ENCODE peak calls at places on chromosomes 3 and 15, in ten cellular contexts. One of them, this sample, is unnamed.
A peak's percentile ranks its signal among the peaks of the same experiment; 100 is the strongest.

GRCh38 chr3:94481499-94481898 is 418.6 kb downstream of the NSUN3 start:
- DNase-seq in endothelial cell: no peak
- DNase-seq in Calu3: no peak
- DNase-seq in GM10248: no peak
- DNase-seq in heart left ventricle: no peak
- DNase-seq in OCI-LY7: no peak
- DNase-seq in cardiac muscle cell: no peak
- DNase-seq in fibroblast of lung: no peak
- DNase-seq in mesothelial cell of epicardium: no peak
- DNase-seq in uterus: no peak
- DNase-seq in this sample: no peak

GRCh38 chr3:908839-909238 is 184.0 kb upstream of the CNTN6 start:
- DNase-seq in endothelial cell: no peak
- DNase-seq in Calu3: no peak
- DNase-seq in GM10248: no peak
- DNase-seq in heart left ventricle: no peak
- DNase-seq in OCI-LY7: no peak
- DNase-seq in cardiac muscle cell: peak; percentile 23
- DNase-seq in fibroblast of lung: no peak
- DNase-seq in mesothelial cell of epicardium: no peak
- DNase-seq in uterus: no peak
- DNase-seq in this sample: no peak

GRCh38 chr3:187952849-187953248 is 201.1 kb upstream of the LPP start:
- DNase-seq in endothelial cell: no peak
- DNase-seq in Calu3: no peak
- DNase-seq in GM10248: no peak
- DNase-seq in heart left ventricle: no peak
- DNase-seq in OCI-LY7: no peak
- DNase-seq in cardiac muscle cell: no peak
- DNase-seq in fibroblast of lung: peak; percentile 32
- DNase-seq in mesothelial cell of epicardium: no peak
- DNase-seq in uterus: no peak
- DNase-seq in this sample: no peak

GRCh38 chr3:48238506-48239085 is 2.3 kb upstream of the ZNF589 start:
- DNase-seq in endothelial cell: no peak
- DNase-seq in Calu3: no peak
- DNase-seq in GM10248: no peak
- DNase-seq in heart left ventricle: no peak
- DNase-seq in OCI-LY7: no peak
- DNase-seq in cardiac muscle cell: no peak
- DNase-seq in fibroblast of lung: no peak
- DNase-seq in mesothelial cell of epicardium: no peak
- DNase-seq in uterus: no peak
- DNase-seq in this sample: peak; percentile 26

GRCh38 chr3:129343643-129344360 is 65.1 kb downstream of the HMCES start:
- DNase-seq in endothelial cell: peak; percentile 67
- DNase-seq in Calu3: peak; percentile 83
- DNase-seq in GM10248: peak; percentile 59
- DNase-seq in heart left ventricle: no peak
- DNase-seq in OCI-LY7: peak; percentile 24
- DNase-seq in cardiac muscle cell: peak; percentile 64
- DNase-seq in fibroblast of lung: peak; percentile 27
- DNase-seq in mesothelial cell of epicardium: no peak
- DNase-seq in uterus: no peak
- DNase-seq in this sample: no peak

GRCh38 chr3:169744332-169745054 is 20.4 kb downstream of the TERC start:
- DNase-seq in endothelial cell: no peak
- DNase-seq in Calu3: no peak
- DNase-seq in GM10248: no peak
- DNase-seq in heart left ventricle: no peak
- DNase-seq in OCI-LY7: peak; percentile 30
- DNase-seq in cardiac muscle cell: no peak
- DNase-seq in fibroblast of lung: peak; percentile 20
- DNase-seq in mesothelial cell of epicardium: no peak
- DNase-seq in uterus: no peak
- DNase-seq in this sample: no peak

GRCh38 chr3:12981631-12982265 is 91.5 kb downstream of the IQSEC1 start:
- DNase-seq in endothelial cell: no peak
- DNase-seq in Calu3: no peak
- DNase-seq in GM10248: no peak
- DNase-seq in heart left ventricle: no peak
- DNase-seq in OCI-LY7: peak; percentile 59
- DNase-seq in cardiac muscle cell: no peak
- DNase-seq in fibroblast of lung: no peak
- DNase-seq in mesothelial cell of epicardium: no peak
- DNase-seq in uterus: no peak
- DNase-seq in this sample: no peak

GRCh38 chr3:55061619-55062018 is 133.8 kb upstream of the LRTM1 start:
- DNase-seq in endothelial cell: no peak
- DNase-seq in Calu3: no peak
- DNase-seq in GM10248: no peak
- DNase-seq in heart left ventricle: no peak
- DNase-seq in OCI-LY7: no peak
- DNase-seq in cardiac muscle cell: no peak
- DNase-seq in fibroblast of lung: peak; percentile 35
- DNase-seq in mesothelial cell of epicardium: no peak
- DNase-seq in uterus: no peak
- DNase-seq in this sample: no peak

GRCh38 chr3:4834403-4834866 is 144.8 kb upstream of the BHLHE40 start:
- DNase-seq in endothelial cell: no peak
- DNase-seq in Calu3: no peak
- DNase-seq in GM10248: peak; percentile 61
- DNase-seq in heart left ventricle: no peak
- DNase-seq in OCI-LY7: no peak
- DNase-seq in cardiac muscle cell: no peak
- DNase-seq in fibroblast of lung: peak; percentile 72
- DNase-seq in mesothelial cell of epicardium: no peak
- DNase-seq in uterus: no peak
- DNase-seq in this sample: no peak

DNA sequence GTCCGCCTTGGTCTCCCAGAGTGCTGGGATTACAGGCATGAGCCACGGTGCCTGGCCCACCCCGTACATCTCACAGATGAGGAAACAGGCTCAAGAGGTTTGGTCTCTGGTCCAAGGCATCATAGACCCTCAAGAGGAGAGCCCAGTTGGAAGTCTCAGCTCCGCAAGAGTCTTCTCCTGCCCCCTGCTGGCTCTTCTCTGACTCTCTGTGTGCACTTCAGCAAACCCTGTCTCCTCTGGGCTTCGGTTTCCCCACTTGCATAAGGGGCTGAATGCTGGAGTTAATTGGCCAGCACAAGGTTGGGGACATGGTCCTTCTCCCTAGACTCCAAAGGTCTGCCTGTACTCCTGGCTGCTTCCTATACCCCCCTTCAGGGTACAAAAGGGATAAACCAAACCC is 3.9 kb downstream of the MST1R start:
- DNase-seq in endothelial cell: peak; percentile 52
- DNase-seq in Calu3: no peak
- DNase-seq in GM10248: no peak
- DNase-seq in heart left ventricle: no peak
- DNase-seq in OCI-LY7: peak; percentile 70
- DNase-seq in cardiac muscle cell: peak; percentile 72
- DNase-seq in fibroblast of lung: no peak
- DNase-seq in mesothelial cell of epicardium: no peak
- DNase-seq in uterus: no peak
- DNase-seq in this sample: no peak
- TF ChIP-seq CTCF in endothelial cell: peak; percentile 42
- TF ChIP-seq CTCF in Calu3: peak; percentile 23
- TF ChIP-seq CTCF in GM10248: no peak
- TF ChIP-seq CTCF in heart left ventricle: peak; percentile 28
- TF ChIP-seq CTCF in OCI-LY7: peak; percentile 79
- TF ChIP-seq CTCF in cardiac muscle cell: peak; percentile 33
- TF ChIP-seq CTCF in fibroblast of lung: peak; percentile 23
- TF ChIP-seq CTCF in mesothelial cell of epicardium: no peak
- TF ChIP-seq CTCF in uterus: no peak
- TF ChIP-seq CTCF in this sample: peak; percentile 42

GRCh38 chr3:76724075-76724474 is 315.8 kb upstream of the ROBO2 start:
- DNase-seq in endothelial cell: no peak
- DNase-seq in Calu3: no peak
- DNase-seq in GM10248: no peak
- DNase-seq in heart left ventricle: no peak
- DNase-seq in OCI-LY7: no peak
- DNase-seq in cardiac muscle cell: no peak
- DNase-seq in fibroblast of lung: no peak
- DNase-seq in mesothelial cell of epicardium: no peak
- DNase-seq in uterus: no peak
- DNase-seq in this sample: no peak
- TF ChIP-seq CTCF in endothelial cell: no peak
- TF ChIP-seq CTCF in Calu3: no peak
- TF ChIP-seq CTCF in GM10248: no peak
- TF ChIP-seq CTCF in heart left ventricle: no peak
- TF ChIP-seq CTCF in OCI-LY7: peak; percentile 17
- TF ChIP-seq CTCF in cardiac muscle cell: no peak
- TF ChIP-seq CTCF in fibroblast of lung: no peak
- TF ChIP-seq CTCF in mesothelial cell of epicardium: no peak
- TF ChIP-seq CTCF in uterus: no peak
- TF ChIP-seq CTCF in this sample: peak; percentile 35

DNA sequence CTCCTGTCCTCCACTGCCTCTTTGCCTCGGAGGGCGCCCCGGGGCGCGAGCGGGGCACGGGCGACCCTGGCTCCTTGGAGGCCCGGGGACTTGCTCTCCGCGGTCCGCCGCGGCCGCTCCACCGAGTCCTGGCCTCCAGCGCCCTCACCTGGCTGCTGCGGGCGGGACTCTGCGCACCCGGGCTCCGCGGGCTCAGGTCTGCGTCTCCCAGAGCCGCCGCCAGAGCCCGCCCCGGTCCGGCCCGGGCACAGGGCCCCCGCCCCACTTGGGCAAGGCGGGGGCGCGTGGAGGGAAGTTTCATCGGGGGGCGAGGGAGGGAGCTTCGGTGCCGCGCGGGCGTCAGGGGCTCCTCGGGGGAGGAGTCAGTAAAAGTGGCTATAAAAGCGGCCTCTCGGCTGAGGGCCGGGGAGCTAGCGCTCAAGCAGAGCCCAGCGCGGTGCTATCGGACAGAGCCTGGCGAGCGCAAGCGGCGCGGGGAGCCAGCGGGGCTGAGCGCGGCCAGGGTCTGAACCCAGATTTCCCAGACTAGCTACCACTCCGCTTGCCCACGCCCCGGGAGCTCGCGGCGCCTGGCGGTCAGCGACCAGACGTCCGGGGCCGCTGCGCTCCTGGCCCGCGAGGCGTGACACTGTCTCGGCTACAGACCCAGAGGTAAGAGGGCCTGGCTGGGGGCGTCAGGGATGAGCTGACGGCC is at the start of gene CEMIP:
- DNase-seq in endothelial cell: peak; percentile 95
- DNase-seq in Calu3: peak; percentile 94
- DNase-seq in GM10248: peak; percentile 69
- DNase-seq in heart left ventricle: peak; percentile 68
- DNase-seq in OCI-LY7: no peak
- DNase-seq in cardiac muscle cell: peak; percentile 85
- DNase-seq in fibroblast of lung: peak; percentile 69
- DNase-seq in mesothelial cell of epicardium: peak; percentile 91
- DNase-seq in uterus: peak; percentile 22
- DNase-seq in this sample: peak; percentile 96
- TF ChIP-seq CTCF in endothelial cell: peak; percentile 60
- TF ChIP-seq CTCF in Calu3: peak; percentile 94
- TF ChIP-seq CTCF in GM10248: peak; percentile 47
- TF ChIP-seq CTCF in heart left ventricle: peak; percentile 70
- TF ChIP-seq CTCF in OCI-LY7: peak; percentile 42
- TF ChIP-seq CTCF in cardiac muscle cell: peak; percentile 81
- TF ChIP-seq CTCF in fibroblast of lung: peak; percentile 35
- TF ChIP-seq CTCF in mesothelial cell of epicardium: peak; percentile 75
- TF ChIP-seq CTCF in uterus: peak; percentile 60
- TF ChIP-seq CTCF in this sample: peak; percentile 98

GRCh38 chr15:58066042-58066867 is 744 bp upstream of the ALDH1A2 start:
- DNase-seq in endothelial cell: peak; percentile 90
- DNase-seq in Calu3: peak; percentile 92
- DNase-seq in GM10248: peak; percentile 69
- DNase-seq in heart left ventricle: peak; percentile 69
- DNase-seq in OCI-LY7: peak; percentile 9
- DNase-seq in cardiac muscle cell: peak; percentile 82
- DNase-seq in fibroblast of lung: peak; percentile 20
- DNase-seq in mesothelial cell of epicardium: peak; percentile 78
- DNase-seq in uterus: peak; percentile 68
- DNase-seq in this sample: peak; percentile 75
- TF ChIP-seq CTCF in endothelial cell: peak; percentile 75
- TF ChIP-seq CTCF in Calu3: peak; percentile 82
- TF ChIP-seq CTCF in GM10248: peak; percentile 59
- TF ChIP-seq CTCF in heart left ventricle: peak; percentile 94
- TF ChIP-seq CTCF in OCI-LY7: peak; percentile 48
- TF ChIP-seq CTCF in cardiac muscle cell: peak; percentile 94
- TF ChIP-seq CTCF in fibroblast of lung: peak; percentile 61
- TF ChIP-seq CTCF in mesothelial cell of epicardium: peak; percentile 78
- TF ChIP-seq CTCF in uterus: peak; percentile 81
- TF ChIP-seq CTCF in this sample: peak; percentile 91

DNA sequence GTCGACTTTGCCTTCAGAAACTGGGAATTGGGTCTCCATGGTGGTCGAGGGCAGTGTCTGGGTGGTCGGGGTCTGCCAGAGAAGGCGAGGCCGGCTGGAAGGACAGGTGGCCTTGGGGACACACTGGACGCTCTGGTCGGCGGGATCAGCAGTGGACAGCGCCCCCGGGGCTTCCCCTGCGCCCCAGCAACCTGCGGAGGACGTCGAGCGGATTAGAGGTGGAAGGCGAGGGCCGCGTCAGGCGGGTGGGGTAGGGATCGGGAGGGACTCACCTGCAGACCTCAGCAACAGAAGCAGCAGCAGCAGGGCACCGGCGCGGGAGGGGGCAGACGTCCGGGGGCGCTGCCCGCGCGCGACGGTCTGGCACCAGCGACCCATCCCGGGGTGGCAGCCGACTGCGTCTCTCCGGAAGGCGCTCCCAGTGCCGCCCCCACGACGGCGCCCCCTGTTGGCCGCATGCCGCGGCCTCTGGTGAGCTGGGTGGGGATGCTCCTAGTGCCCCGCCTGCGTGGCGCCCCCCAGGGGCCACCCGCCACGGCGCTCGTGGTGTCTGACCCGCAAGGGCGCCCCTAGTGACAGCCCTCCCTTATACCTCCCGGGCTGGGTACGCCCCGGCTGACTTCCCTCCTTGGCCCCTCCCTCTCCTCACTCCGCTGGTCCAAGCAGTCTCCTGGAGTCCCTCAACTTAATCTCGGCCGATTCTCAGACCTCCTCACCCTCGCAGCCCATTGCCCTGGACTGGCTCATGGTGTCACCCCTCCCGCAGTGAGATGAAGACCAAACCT is at the start of gene PRSS50:
- DNase-seq in endothelial cell: no peak
- DNase-seq in Calu3: no peak
- DNase-seq in GM10248: peak; percentile 18
- DNase-seq in heart left ventricle: no peak
- DNase-seq in OCI-LY7: no peak
- DNase-seq in cardiac muscle cell: no peak
- DNase-seq in fibroblast of lung: no peak
- DNase-seq in mesothelial cell of epicardium: no peak
- DNase-seq in uterus: no peak
- DNase-seq in this sample: no peak
- TF ChIP-seq CTCF in endothelial cell: peak; percentile 73
- TF ChIP-seq CTCF in Calu3: peak; percentile 60
- TF ChIP-seq CTCF in GM10248: peak; percentile 38
- TF ChIP-seq CTCF in heart left ventricle: peak; percentile 36
- TF ChIP-seq CTCF in OCI-LY7: peak; percentile 66
- TF ChIP-seq CTCF in cardiac muscle cell: peak; percentile 51
- TF ChIP-seq CTCF in fibroblast of lung: no peak
- TF ChIP-seq CTCF in mesothelial cell of epicardium: peak; percentile 32
- TF ChIP-seq CTCF in uterus: no peak
- TF ChIP-seq CTCF in this sample: peak; percentile 49

DNA sequence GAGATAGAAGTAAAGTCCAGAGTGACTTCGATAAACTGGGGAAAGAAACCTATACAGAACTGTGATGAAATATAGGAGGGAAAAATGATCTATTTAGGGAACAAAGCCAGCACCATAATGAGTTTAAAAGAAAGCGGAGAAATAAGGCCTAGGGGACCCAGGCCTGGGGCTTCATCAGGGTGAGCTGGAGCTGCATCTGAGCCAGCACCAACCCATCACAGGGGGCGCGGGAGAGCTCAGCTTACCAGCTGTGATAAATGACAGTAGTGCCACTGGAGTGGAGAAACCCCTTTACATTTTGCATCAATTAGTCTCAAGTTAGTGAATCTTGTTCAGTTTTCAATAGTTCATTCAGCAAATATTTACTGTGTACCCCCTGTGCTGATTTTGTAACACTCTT is 21.3 kb downstream of the PODXL2 start:
- DNase-seq in endothelial cell: no peak
- DNase-seq in Calu3: no peak
- DNase-seq in GM10248: no peak
- DNase-seq in heart left ventricle: no peak
- DNase-seq in OCI-LY7: no peak
- DNase-seq in cardiac muscle cell: no peak
- DNase-seq in fibroblast of lung: no peak
- DNase-seq in mesothelial cell of epicardium: no peak
- DNase-seq in uterus: no peak
- DNase-seq in this sample: no peak
- TF ChIP-seq CTCF in endothelial cell: no peak
- TF ChIP-seq CTCF in Calu3: no peak
- TF ChIP-seq CTCF in GM10248: no peak
- TF ChIP-seq CTCF in heart left ventricle: no peak
- TF ChIP-seq CTCF in OCI-LY7: no peak
- TF ChIP-seq CTCF in cardiac muscle cell: no peak
- TF ChIP-seq CTCF in fibroblast of lung: no peak
- TF ChIP-seq CTCF in mesothelial cell of epicardium: no peak
- TF ChIP-seq CTCF in uterus: no peak
- TF ChIP-seq CTCF in this sample: no peak